ENCODE peak calls at places on chromosomes 13 and 19, in four cellular contexts. H is endothelial cell of umbilical vein, R is AG04450, G is heart left ventricle. A is an unnamed sample.

GRCh38 chr19:38656171-38656981 is 8.9 kb downstream of the ACTN4 start:
- DNase-seq in R (no peak), G (no peak), H (no peak), A (no peak)

GRCh38 chr19:17303940-17304267 is 679 bp upstream of the ABHD8 start:
- DNase-seq in G (no peak), R (no peak), H (no peak), A (no peak)

GRCh38 chr13:89869312-89869711 is 1478.2 kb upstream of the MIR17HG start:
- DNase-seq in H (no peak), R (no peak), G (no peak), A (no peak)

GRCh38 chr13:41601718-41602445 is 144.5 kb downstream of the RGCC start:
- DNase-seq in R (no peak), G (no peak), H (no peak), A (no peak)

GRCh38 chr13:100102042-100102441 is 13.1 kb downstream of the PCCA start:
- DNase-seq in R (no peak), H (no peak), G (no peak), A (no peak)

GRCh38 chr19:6947745-6948144 is 60.4 kb downstream of the ADGRE1 start:
- DNase-seq in H (peak), R (no peak), G (peak), A (no peak)

GRCh38 chr13:67630640-67631039 is 400.5 kb upstream of the PCDH9 start:
- DNase-seq in G (no peak), R (no peak), H (no peak), A (no peak)

GRCh38 chr13:86087241-86087640 is 288.0 kb upstream of the SLITRK6 start:
- DNase-seq in G (no peak), R (no peak), H (no peak), A (no peak)

GRCh38 chr13:35854286-35854685 is 276.9 kb downstream of the DCLK1 start:
- DNase-seq in G (no peak), R (no peak), H (no peak), A (no peak)

GRCh38 chr13:38421590-38422560 is 72.2 kb downstream of the UFM1 start:
- DNase-seq in R (no peak), H (no peak), G (no peak), A (no peak)

GRCh38 chr13:112072531-112073244 is 5.7 kb downstream of the SOX1 start:
- DNase-seq in R (no peak), G (no peak), H (no peak), A (peak)

GRCh38 chr19:39046037-39046821 is 13.9 kb upstream of the FBXO27 start:
- DNase-seq in H (no peak), R (no peak), G (no peak), A (no peak)

GRCh38 chr19:29503785-29504184 is 22.0 kb upstream of the VSTM2B start:
- DNase-seq in G (no peak), R (no peak), H (no peak), A (no peak)

GRCh38 chr19:53881482-53882390 is at the start of gene PRKCG:
- DNase-seq in G (no peak), H (no peak), R (no peak), A (no peak)

GRCh38 chr13:44758595-44759221 is 182.6 kb upstream of the TSC22D1 start:
- DNase-seq in G (no peak), R (peak), H (peak), A (no peak)

GRCh38 chr13:40404967-40405716 is 261.3 kb downstream of the FOXO1 start:
- DNase-seq in H (no peak), R (no peak), G (no peak), A (no peak)

GRCh38 chr13:32587774-32588165 is 1.5 kb downstream of the PDS5B start:
- DNase-seq in G (no peak), H (peak), R (no peak), A (no peak)

GRCh38 chr13:22744688-22745452 is 435.9 kb upstream of the SGCG start:
- DNase-seq in R (no peak), G (no peak), H (no peak), A (no peak)

GRCh38 chr13:30465541-30466357 is at the start of gene HMGB1:
- DNase-seq in R (peak), H (peak), G (peak), A (peak)

GRCh38 chr13:110617326-110618072 is 2.2 kb downstream of the NAXD start:
- DNase-seq in G (peak), R (peak), H (peak), A (no peak)

GRCh38 chr19:43105496-43105895 is 23.0 kb upstream of the PSG2 start:
- DNase-seq in R (no peak), H (no peak), G (no peak), A (no peak)

GRCh38 chr13:67632590-67632989 is 402.5 kb upstream of the PCDH9 start:
- DNase-seq in H (no peak), G (no peak), R (no peak), A (no peak)

GRCh38 chr19:38971672-38972071 is 3.9 kb downstream of the FBXO17 start:
- DNase-seq in H (no peak), R (no peak), G (no peak), A (no peak)

GRCh38 chr13:66347718-66348117 is 882.4 kb downstream of the PCDH9 start:
- DNase-seq in G (no peak), R (no peak), H (no peak), A (no peak)

GRCh38 chr19:57434386-57435061 is 601 bp upstream of the ZNF749 start:
- DNase-seq in H (no peak), G (no peak), R (no peak), A (no peak)

GRCh38 chr13:43939149-43939548 is 59.4 kb downstream of the LACC1 start:
- DNase-seq in H (no peak), R (no peak), G (no peak), A (no peak)

GRCh38 chr19:5026706-5027273 is 57.9 kb downstream of the KDM4B start:
- DNase-seq in G (no peak), H (peak), R (no peak), A (no peak)

GRCh38 chr19:28737021-28737525 is 475.9 kb downstream of the UQCRFS1 start:
- DNase-seq in R (peak), H (no peak), G (no peak), A (no peak)

GRCh38 chr13:78326608-78327007 is 276.7 kb downstream of the POU4F1 start:
- DNase-seq in G (no peak), H (peak), R (no peak), A (no peak)

GRCh38 chr19:1416014-1416841 is 8.8 kb downstream of the DAZAP1 start:
- DNase-seq in R (no peak), G (no peak), H (no peak), A (no peak)

GRCh38 chr13:99304541-99304940 is 2.7 kb downstream of the GPR183 start:
- DNase-seq in G (no peak), H (no peak), R (no peak), A (no peak)

GRCh38 chr13:41500501-41500900 is 43.2 kb downstream of the RGCC start:
- DNase-seq in H (no peak), G (no peak), R (no peak), A (no peak)

GRCh38 chr13:30276178-30276577 is 31.2 kb downstream of the KATNAL1 start:
- DNase-seq in G (no peak), H (no peak), R (no peak), A (no peak)

GRCh38 chr19:11273989-11274388 is 11.7 kb upstream of the DOCK6 start:
- DNase-seq in G (no peak), H (no peak), R (no peak), A (no peak)

GRCh38 chr13:102567857-102568256 is 28.9 kb upstream of the TPP2 start:
- DNase-seq in R (no peak), G (no peak), H (no peak), A (no peak)

GRCh38 chr13:43390101-43390500 is 366.7 kb downstream of the DNAJC15 start:
- DNase-seq in G (no peak), R (no peak), H (no peak), A (no peak)

GRCh38 chr19:45137179-45137761 is 23.5 kb downstream of the NKPD1 start:
- DNase-seq in R (no peak), H (no peak), G (peak), A (peak)

DNA sequence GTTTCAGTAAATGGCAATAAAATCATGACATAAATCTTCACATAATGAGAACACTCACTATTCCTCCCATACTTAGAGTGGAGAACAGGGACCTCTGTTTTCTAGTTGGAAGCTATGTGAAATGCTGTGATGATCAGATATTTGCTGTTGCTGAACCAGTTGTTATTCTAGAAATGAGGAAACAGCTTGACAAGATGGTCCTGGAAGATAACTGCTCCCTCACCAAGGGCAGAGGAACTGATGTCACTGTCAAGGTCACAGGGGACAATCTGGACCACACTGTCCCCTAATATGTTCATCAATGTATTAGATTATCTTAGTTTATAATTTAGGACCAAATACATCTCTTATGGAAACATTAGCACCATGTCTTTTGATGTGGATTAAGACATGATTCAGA is 1173.3 kb downstream of the PCDH17 start:
- DNase-seq in H (peak), R (no peak), G (no peak), A (no peak)
- H3K27ac ChIP-seq in H (no peak), R (no peak), G (no peak), A (no peak)

DNA sequence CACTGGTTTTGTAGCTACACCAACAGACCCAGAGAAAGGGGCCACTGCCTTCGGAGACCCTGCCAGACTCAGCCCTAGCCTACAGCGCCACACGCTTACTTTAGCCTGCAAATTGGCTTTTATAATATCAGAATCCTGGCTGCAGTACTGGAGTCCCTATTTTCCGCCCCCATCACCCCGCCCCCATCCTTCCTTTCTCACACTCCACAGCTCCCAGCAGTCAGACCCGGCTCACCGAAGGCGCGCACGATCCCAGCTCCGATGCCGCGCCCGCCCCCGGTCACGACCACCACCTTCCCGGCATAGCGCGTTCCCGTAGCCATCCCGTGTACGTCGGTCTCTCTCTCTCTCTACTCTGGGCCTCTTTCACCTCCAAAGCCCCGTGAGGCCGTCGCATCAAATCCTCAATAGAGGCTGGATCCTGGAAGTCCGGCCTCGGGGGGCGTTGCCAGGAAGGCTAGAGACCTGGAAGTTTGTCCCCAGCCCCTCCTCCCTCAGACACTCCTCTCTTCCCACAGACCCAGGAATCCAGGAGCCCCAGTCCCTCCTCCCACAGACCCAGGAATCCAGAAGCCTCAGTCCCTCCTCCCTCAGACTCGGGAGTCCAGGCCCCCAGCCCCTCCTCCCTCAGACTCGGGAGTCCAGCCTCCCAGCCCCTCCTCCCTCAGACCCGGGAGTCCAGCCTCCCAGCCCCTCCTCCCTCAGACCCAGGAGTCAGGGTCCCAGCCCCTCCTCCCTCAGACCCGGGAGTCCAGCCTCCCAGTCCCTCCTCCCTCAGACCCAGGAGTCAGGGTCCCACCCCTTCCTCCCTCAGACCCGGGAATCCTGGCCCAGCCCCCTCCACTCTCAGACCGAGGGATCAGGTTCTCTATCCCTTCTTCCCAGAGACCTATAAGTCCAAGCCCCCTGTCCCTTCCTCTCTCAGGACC is at the start of gene HSD17B14:
- DNase-seq in H (peak), G (no peak), R (no peak), A (no peak)
- TF ChIP-seq CTCF in H (no peak), G (no peak), R (no peak), A (peak)

GRCh38 chr13:33740134-33740538 is 77.8 kb upstream of the RFC3 start:
- DNase-seq in R (no peak), H (peak), G (no peak), A (no peak)
- H3K27ac ChIP-seq in R (no peak), H (no peak), G (no peak), A (peak)

GRCh38 chr13:113576597-113576996 is 8.0 kb upstream of the TFDP1 start:
- DNase-seq in G (no peak), H (no peak), R (no peak), A (no peak)
- TF ChIP-seq CTCF in G (no peak), H (no peak), R (no peak), A (no peak)

DNA sequence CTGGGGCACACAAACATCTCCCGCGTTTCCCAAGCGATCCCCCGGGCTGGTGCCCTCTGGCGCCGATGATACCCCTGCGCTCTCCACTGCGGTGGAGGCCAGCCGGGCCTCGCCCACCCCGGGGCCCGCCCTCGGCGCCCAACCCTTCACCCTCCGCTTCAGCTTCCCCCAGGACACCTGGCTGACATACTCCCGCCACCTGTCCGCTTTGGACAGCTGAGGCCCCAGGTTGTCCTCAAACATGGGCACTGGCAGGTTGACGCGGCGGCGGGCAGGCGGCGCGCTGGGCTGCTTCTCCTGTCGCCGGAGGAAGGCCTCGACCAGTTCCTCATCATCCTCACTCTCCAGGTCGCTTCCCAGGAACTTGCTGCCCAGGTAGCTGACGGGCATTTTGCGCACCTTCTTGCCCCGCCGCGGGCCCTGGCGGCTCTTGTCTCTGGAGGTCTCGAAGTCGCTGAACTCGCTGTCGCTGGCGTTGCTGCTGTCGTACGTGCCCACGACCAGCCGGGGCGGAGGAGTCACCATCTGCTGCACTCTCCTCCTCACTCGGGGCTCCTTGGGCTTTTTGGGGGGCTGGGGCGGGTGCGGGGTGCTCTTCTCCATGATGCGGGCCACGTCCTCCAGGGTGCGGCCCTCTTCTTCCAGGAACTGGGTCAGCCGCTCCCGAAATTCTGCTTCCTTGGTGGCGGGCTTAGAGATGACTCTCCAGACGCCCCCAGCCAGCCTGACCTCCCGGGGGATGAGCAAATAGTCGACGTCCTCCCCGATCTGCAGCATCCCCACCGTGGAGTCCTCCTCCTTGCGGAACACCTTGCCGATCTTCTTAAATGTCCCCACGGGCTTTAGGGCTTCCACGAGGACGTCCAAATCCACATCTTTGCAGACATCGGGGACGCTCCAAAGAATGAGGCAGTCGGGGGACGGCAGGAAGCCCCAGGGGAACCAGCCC is 1.1 kb downstream of the CCDC8 start:
- DNase-seq in H (no peak), R (no peak), G (no peak), A (no peak)
- H3K27ac ChIP-seq in H (no peak), R (peak), G (peak), A (peak)

DNA sequence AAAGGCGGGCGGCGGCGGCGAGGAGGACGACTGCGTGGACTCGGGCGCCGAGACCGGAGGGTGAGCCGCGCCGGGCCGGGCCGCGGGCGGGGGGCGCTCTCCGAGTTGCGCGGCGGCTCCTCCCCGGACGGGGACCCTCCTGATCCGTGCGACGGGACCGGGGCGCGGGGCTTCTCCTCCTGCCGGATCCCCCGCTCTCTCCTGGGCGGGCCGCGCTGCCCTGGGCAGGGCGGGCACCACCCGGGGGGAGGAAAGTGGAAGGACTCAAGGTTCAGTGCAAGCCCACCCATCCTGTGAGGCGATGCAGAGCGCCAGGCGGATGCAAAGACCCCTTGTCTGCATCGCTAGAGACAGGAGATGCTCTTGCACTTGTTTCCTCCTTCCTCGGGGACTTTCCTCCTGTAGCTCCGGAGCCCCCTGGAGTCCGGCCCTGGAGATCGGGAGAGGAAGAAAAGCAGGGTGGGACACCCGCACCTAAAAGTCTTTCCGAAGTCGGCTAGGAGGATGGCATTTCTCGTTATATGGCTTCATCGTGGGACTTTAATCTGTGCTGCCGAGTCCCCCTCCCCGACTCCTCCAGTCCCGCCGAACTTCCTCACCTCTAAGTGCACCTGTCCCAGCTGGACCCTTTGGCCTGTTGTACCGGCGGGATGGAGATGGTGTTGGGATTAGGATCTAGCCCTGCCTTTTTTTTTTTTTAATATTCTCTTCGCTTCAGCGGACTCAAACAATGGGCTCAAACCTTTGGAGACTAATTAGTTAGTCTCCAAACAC is 499 bp downstream of the FAM124A start:
- DNase-seq in H (peak), G (no peak), R (no peak), A (no peak)
- TF ChIP-seq CTCF in H (no peak), G (peak), R (no peak), A (no peak)

A was measured in heart right ventricle.